ENCODE peak calls at places on chromosomes 4 and X, in five cellular contexts. P, S, G, F and T are unnamed samples.

GRCh38 chr4:46986922-46987638 is 6.3 kb downstream of the GABRA4 start:
- DNase-seq in P (no peak), S (no peak), G (no peak), F (no peak), T (peak; percentile 0)

GRCh38 chr4:67122029-67122428 is 423.3 kb downstream of the CENPC start:
- DNase-seq in P (peak; percentile 52), S (no peak), G (no peak), F (no peak), T (no peak)

GRCh38 chrX:150573702-150574101 is 5.3 kb downstream of the MTM1 start:
- DNase-seq in P (no peak), S (peak; percentile 62), G (peak; percentile 16), F (no peak), T (no peak)

GRCh38 chrX:40651620-40652223 is 4.4 kb upstream of the CXorf38 start:
- DNase-seq in P (peak; percentile 82), S (peak; percentile 78), G (peak; percentile 44), F (peak; percentile 6), T (peak; percentile 35)

GRCh38 chr4:38449506-38450174 is 214.4 kb upstream of the KLF3 start:
- DNase-seq in P (no peak), S (no peak), G (no peak), F (no peak), T (no peak)

GRCh38 chr4:121785479-121785878 is 15.6 kb upstream of the EXOSC9 start:
- DNase-seq in P (no peak), S (no peak), G (no peak), F (no peak), T (no peak)

GRCh38 chr4:149645790-149646189 is 169.9 kb downstream of the IQCM start:
- DNase-seq in P (peak; percentile 37), S (no peak), G (no peak), F (no peak), T (no peak)

GRCh38 chr4:187865914-187866313 is 129.7 kb upstream of the ZFP42 start:
- DNase-seq in P (no peak), S (no peak), G (no peak), F (peak; percentile 8), T (no peak)

GRCh38 chrX:129534816-129535578 is 5.1 kb upstream of the OCRL start:
- DNase-seq in P (no peak), S (no peak), G (no peak), F (peak; percentile 34), T (no peak)

GRCh38 chrX:44568196-44568595 is 25.5 kb upstream of the FUNDC1 start:
- DNase-seq in P (no peak), S (no peak), G (no peak), F (no peak), T (no peak)

GRCh38 chr4:26001816-26002215 is 87.8 kb downstream of the SMIM20 start:
- DNase-seq in P (no peak), S (no peak), G (no peak), F (no peak), T (no peak)

GRCh38 chrX:154715825-154716224 is 35.1 kb downstream of the GAB3 start:
- DNase-seq in P (no peak), S (no peak), G (no peak), F (no peak), T (no peak)

GRCh38 chr4:56764775-56765174 is 56.7 kb downstream of the SPINK2 start:
- DNase-seq in P (no peak), S (no peak), G (no peak), F (no peak), T (no peak)

GRCh38 chrX:30141966-30142365 is 73.4 kb upstream of the MAGEB2 start:
- DNase-seq in P (peak; percentile 71), S (peak; percentile 3), G (peak; percentile 0), F (peak; percentile 1), T (no peak)

GRCh38 chr4:11053601-11054000 is 369.0 kb upstream of the CLNK start:
- DNase-seq in P (no peak), S (no peak), G (no peak), F (no peak), T (no peak)

GRCh38 chr4:1194028-1194900 is 21.9 kb upstream of the SPON2 start:
- DNase-seq in P (no peak), S (no peak), G (no peak), F (no peak), T (peak; percentile 42)

GRCh38 chr4:164293181-164293580 is 460.8 kb upstream of the SMIM31 start:
- DNase-seq in P (no peak), S (no peak), G (no peak), F (no peak), T (no peak)

GRCh38 chr4:39712819-39713607 is 15.1 kb downstream of the UBE2K start:
- DNase-seq in P (no peak), S (no peak), G (no peak), F (no peak), T (no peak)

GRCh38 chrX:46444011-46444410 is 101.2 kb downstream of the ZNF674 start:
- DNase-seq in P (no peak), S (peak; percentile 33), G (no peak), F (peak; percentile 28), T (no peak)

GRCh38 chr4:7161721-7162214 is 30.6 kb upstream of the SORCS2 start:
- DNase-seq in P (no peak), S (no peak), G (no peak), F (no peak), T (no peak)

GRCh38 chrX:129726307-129727111 is 12.3 kb upstream of the XPNPEP2 start:
- DNase-seq in P (peak; percentile 75), S (peak; percentile 45), G (no peak), F (peak; percentile 52), T (no peak)

GRCh38 chr4:56637154-56637553 is 43.9 kb downstream of the HOPX start:
- DNase-seq in P (no peak), S (no peak), G (no peak), F (peak; percentile 74), T (no peak)

GRCh38 chrX:136147320-136147901 is at the start of gene FHL1:
- DNase-seq in P (peak; percentile 75), S (peak; percentile 55), G (no peak), F (peak; percentile 42), T (peak; percentile 59)

GRCh38 chr4:94334519-94334918 is 8.1 kb downstream of the HPGDS start:
- DNase-seq in P (no peak), S (no peak), G (no peak), F (no peak), T (no peak)

GRCh38 chr4:3346146-3346545 is 53.3 kb downstream of the RGS12 start:
- DNase-seq in P (peak; percentile 76), S (peak; percentile 57), G (peak; percentile 19), F (peak; percentile 77), T (peak; percentile 85)

GRCh38 chr4:151887151-151887815 is 126.5 kb upstream of the GATB start:
- DNase-seq in P (no peak), S (no peak), G (peak; percentile 70), F (no peak), T (no peak)

GRCh38 chr4:94791701-94792100 is 33.9 kb downstream of the BMPR1B start:
- DNase-seq in P (no peak), S (no peak), G (no peak), F (no peak), T (no peak)

GRCh38 chrX:108270280-108270679 is 167.9 kb downstream of the COL4A6 start:
- DNase-seq in P (no peak), S (no peak), G (no peak), F (peak; percentile 31), T (no peak)

GRCh38 chr4:152738812-152739211 is 40.7 kb downstream of the TIGD4 start:
- DNase-seq in P (no peak), S (no peak), G (no peak), F (no peak), T (no peak)

GRCh38 chr4:123943976-123944375 is 547.4 kb downstream of the SPRY1 start:
- DNase-seq in P (no peak), S (no peak), G (no peak), F (no peak), T (no peak)

GRCh38 chr4:147877308-147877771 is 145.5 kb downstream of the ARHGAP10 start:
- DNase-seq in P (no peak), S (no peak), G (no peak), F (no peak), T (no peak)

GRCh38 chrX:74383611-74384010 is 37.7 kb upstream of the SLC16A2 start:
- DNase-seq in P (peak; percentile 44), S (peak; percentile 39), G (no peak), F (peak; percentile 50), T (peak; percentile 35)

GRCh38 chrX:1390621-1391369 is 1.1 kb downstream of the SLC25A6 start:
- DNase-seq in P (peak; percentile 36), S (no peak), G (no peak), F (no peak), T (no peak)

GRCh38 chr4:123662827-123663226 is 266.2 kb downstream of the SPRY1 start:
- DNase-seq in P (no peak), S (no peak), G (no peak), F (no peak), T (no peak)

GRCh38 chr4:104451573-104451972 is 43.1 kb downstream of the CXXC4 start:
- DNase-seq in P (peak; percentile 9), S (no peak), G (no peak), F (no peak), T (peak; percentile 4)
- TF ChIP-seq CTCF in P (peak; percentile 55), S (no peak), G (peak; percentile 32), F (peak; percentile 22), T (no peak)

DNA sequence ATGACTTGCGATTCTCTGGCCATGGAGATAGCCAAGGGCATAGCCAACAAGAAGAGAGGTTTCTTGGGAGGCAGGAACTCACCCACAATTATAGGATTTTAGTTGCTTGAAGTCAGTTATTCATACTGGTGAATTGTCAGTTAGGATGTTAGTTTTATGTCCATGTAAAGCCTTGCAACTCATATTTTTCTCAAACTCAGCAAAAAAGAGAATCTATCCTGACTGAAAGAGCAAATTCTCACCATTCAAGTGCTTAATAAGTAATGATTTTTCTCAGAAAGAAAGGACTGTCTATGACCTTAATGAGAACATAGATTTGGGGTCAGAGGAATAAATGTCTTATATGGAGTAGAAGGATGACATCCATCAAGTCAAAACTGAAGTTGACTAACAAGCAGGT is 934.5 kb downstream of the STPG2 start:
- DNase-seq in P (no peak), S (no peak), G (no peak), F (no peak), T (no peak)
- TF ChIP-seq CTCF in P (no peak), S (no peak), G (no peak), F (no peak), T (no peak)

GRCh38 chr4:20305976-20306375 is 54.3 kb downstream of the SLIT2 start:
- DNase-seq in P (no peak), S (no peak), G (no peak), F (no peak), T (no peak)
- TF ChIP-seq CTCF in P (peak; percentile 14), S (no peak), G (no peak), F (no peak), T (no peak)

DNA sequence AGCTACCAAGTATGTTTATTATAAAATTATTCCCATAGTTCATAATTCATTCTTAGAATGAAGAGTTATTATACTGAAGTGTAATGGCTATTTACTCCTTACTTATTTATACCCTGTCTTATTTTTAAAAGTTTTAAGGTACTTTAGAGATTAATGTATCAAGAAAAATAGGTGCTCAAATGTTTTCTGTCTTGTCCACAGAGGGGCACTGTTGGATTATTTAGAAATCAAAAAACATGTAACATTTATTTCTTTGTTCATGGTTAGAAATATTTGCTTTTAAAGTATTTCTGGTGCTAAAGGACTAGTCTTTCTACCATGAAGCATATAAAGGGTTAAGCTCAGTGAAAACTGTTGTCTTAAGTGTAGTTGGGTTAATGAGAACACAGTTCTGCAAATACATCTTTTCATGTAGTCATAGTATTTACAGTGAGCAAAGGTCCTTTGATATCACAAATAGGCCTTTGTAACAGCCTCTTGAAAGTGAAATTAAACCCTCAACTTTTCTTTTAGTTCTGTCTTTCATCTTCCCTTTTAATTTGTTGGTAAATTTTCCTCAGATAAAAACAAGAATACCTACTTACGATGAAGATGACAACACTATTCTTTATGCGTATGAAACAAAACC is 7.7 kb downstream of the SCML1 start:
- DNase-seq in P (no peak), S (no peak), G (no peak), F (no peak), T (no peak)
- TF ChIP-seq CTCF in P (peak; percentile 53), S (peak; percentile 40), G (no peak), F (peak; percentile 59), T (no peak)